ENCODE peak calls at places on chromosomes 2 and 18, in ten cellular contexts. B is amygdala, Z is AG20443, F is brain microvascular endothelial cell, S is HCT116, Y is NCI-H748 treated with DMSO at 0.1 percent for 48 hours, W is fibroblast of the aortic adventitia, Q is cerebellar cortex, M is colonic mucosa, O is GF-D8. K is an unnamed sample.

GRCh38 chr2:102065675-102066252 is 74.0 kb downstream of the IL1R2 start:
- DNase-seq in W (peak; percentile 54), M (no peak), B (no peak), Y (no peak), Z (no peak), S (peak; percentile 16), Q (no peak), O (no peak), F (peak; percentile 82), K (no peak)

GRCh38 chr18:58992301-58993231 is 127.9 kb downstream of the ZNF532 start:
- DNase-seq in M (no peak), B (no peak), Q (peak; percentile 46), W (no peak), O (no peak), S (no peak), Y (no peak), F (no peak), Z (no peak), K (no peak)

GRCh38 chr2:130825231-130825971 is 11.3 kb upstream of the ARHGEF4 start:
- DNase-seq in W (no peak), M (no peak), Q (peak; percentile 8), S (no peak), Y (no peak), B (peak; percentile 72), Z (no peak), O (no peak), F (no peak), K (no peak)

GRCh38 chr2:103959174-103960125 is 894.5 kb upstream of the POU3F3 start:
- DNase-seq in Q (peak; percentile 33), O (no peak), W (no peak), Z (peak; percentile 49), M (no peak), Y (peak; percentile 28), B (peak; percentile 12), F (peak; percentile 28), S (no peak), K (no peak)

GRCh38 chr2:35783723-35784122 is 571.9 kb upstream of the CRIM1 start:
- DNase-seq in W (no peak), Q (peak; percentile 5), B (no peak), Z (no peak), O (no peak), F (peak; percentile 1), Y (no peak), M (no peak), S (no peak), K (no peak)

GRCh38 chr2:233436691-233437438 is 82.6 kb downstream of the DGKD start:
- DNase-seq in Y (no peak), W (no peak), B (no peak), S (no peak), M (no peak), O (no peak), F (no peak), Q (no peak), Z (no peak), K (no peak)

GRCh38 chr2:73837847-73838585 is 9.3 kb downstream of the STAMBP start:
- DNase-seq in M (no peak), Z (no peak), Q (no peak), S (no peak), W (no peak), B (no peak), F (no peak), O (peak; percentile 35), Y (no peak), K (no peak)

GRCh38 chr18:31424383-31424988 is 23.1 kb upstream of the DSG3 start:
- DNase-seq in B (no peak), Y (no peak), W (peak; percentile 12), Z (no peak), Q (peak; percentile 6), S (peak; percentile 64), F (peak; percentile 48), M (peak; percentile 57), O (no peak), K (no peak)

GRCh38 chr2:33272001-33272400 is 204.4 kb upstream of the RASGRP3 start:
- DNase-seq in S (no peak), Y (no peak), W (peak; percentile 30), F (peak; percentile 38), B (no peak), Z (peak; percentile 29), M (no peak), O (no peak), Q (no peak), K (no peak)

GRCh38 chr2:26344581-26345283 is 1.2 kb upstream of the SELENOI start:
- DNase-seq in Y (no peak), F (peak; percentile 50), W (peak; percentile 25), Q (no peak), M (peak; percentile 36), S (peak; percentile 73), Z (no peak), B (no peak), O (no peak), K (no peak)

GRCh38 chr2:106130251-106130998 is 63.7 kb downstream of the UXS1 start:
- DNase-seq in S (no peak), Z (no peak), O (no peak), Q (no peak), W (no peak), M (peak; percentile 48), B (no peak), F (no peak), Y (no peak), K (no peak)

GRCh38 chr18:27717816-27718215 is 459.1 kb downstream of the CDH2 start:
- DNase-seq in F (no peak), S (no peak), Q (no peak), O (no peak), Z (no peak), M (no peak), W (no peak), B (no peak), Y (no peak), K (no peak)

GRCh38 chr2:214713080-214713830 is 96.2 kb downstream of the BARD1 start:
- DNase-seq in F (no peak), B (no peak), Z (no peak), O (no peak), W (no peak), Y (no peak), Q (no peak), S (no peak), M (no peak), K (no peak)

GRCh38 chr2:230043461-230043860 is 25.3 kb downstream of the SLC16A14 start:
- DNase-seq in F (no peak), S (no peak), Q (no peak), W (no peak), Y (no peak), O (no peak), B (no peak), Z (no peak), M (no peak), K (no peak)

GRCh38 chr2:112958428-112959108 is 19.2 kb upstream of the IL36G start:
- DNase-seq in B (peak; percentile 9), W (peak; percentile 78), S (peak; percentile 41), Q (peak; percentile 81), M (peak; percentile 36), F (peak; percentile 68), Z (peak; percentile 79), O (no peak), Y (peak; percentile 4), K (no peak)

GRCh38 chr2:225192869-225193268 is 150.6 kb upstream of the DOCK10 start:
- DNase-seq in S (no peak), Q (no peak), Z (no peak), Y (no peak), W (peak; percentile 4), M (no peak), F (peak; percentile 11), O (no peak), B (no peak), K (no peak)

GRCh38 chr2:174035981-174036742 is 71.0 kb upstream of the SP3 start:
- DNase-seq in Z (peak; percentile 64), W (peak; percentile 52), Q (no peak), Y (no peak), F (no peak), B (no peak), O (no peak), S (no peak), M (no peak), K (no peak)

GRCh38 chr2:103823847-103824246 is 1030.1 kb upstream of the POU3F3 start:
- DNase-seq in Q (no peak), B (no peak), Y (peak; percentile 85), W (no peak), M (no peak), O (no peak), Z (no peak), F (no peak), S (no peak), K (no peak)

GRCh38 chr2:217993817-217994459 is 8.9 kb downstream of the TNS1 start:
- DNase-seq in B (peak; percentile 9), Z (peak; percentile 77), M (peak; percentile 52), W (peak; percentile 65), Q (peak; percentile 12), O (no peak), F (peak; percentile 27), S (no peak), Y (peak; percentile 56), K (no peak)

GRCh38 chr2:204533629-204534370 is 11.5 kb upstream of the PARD3B start:
- DNase-seq in B (no peak), M (peak; percentile 38), Q (no peak), Z (peak; percentile 36), F (peak; percentile 38), W (peak; percentile 25), O (no peak), Y (peak; percentile 64), S (no peak), K (peak; percentile 63)

GRCh38 chr2:209878701-209879100 is 107.1 kb downstream of the UNC80 start:
- DNase-seq in S (no peak), Q (no peak), Y (no peak), M (no peak), Z (no peak), W (no peak), B (no peak), O (no peak), F (no peak), K (no peak)

K was measured in BJ.